ENCODE peak calls at places on chromosomes 7 and 10, in four cellular contexts. E is cardiac muscle cell, C is esophagus squamous epithelium, F is hepatocyte. D is an unnamed sample.
A peak's percentile ranks its signal among the peaks of the same experiment; 100 is the strongest.

GRCh38 chr10:12727832-12728215 is 273.7 kb downstream of the CCDC3 start:
- DNase-seq in F (peak; percentile 74), E (no peak), C (no peak), D (no peak)

GRCh38 chr7:64515330-64515729 is 47.5 kb downstream of the ZNF680 start:
- DNase-seq in F (no peak), C (no peak), E (no peak), D (no peak)

GRCh38 chr7:128419262-128419661 is 9.5 kb upstream of the IMPDH1 start:
- DNase-seq in E (no peak), C (no peak), F (no peak), D (no peak)

GRCh38 chr10:121138112-121138860 is 287.1 kb downstream of the WDR11 start:
- DNase-seq in C (no peak), F (no peak), E (no peak), D (no peak)

GRCh38 chr7:151233804-151234203 is 1.5 kb downstream of the CHPF2 start:
- DNase-seq in C (no peak), F (no peak), E (no peak), D (no peak)

GRCh38 chr10:1197384-1197783 is 141.2 kb downstream of the WDR37 start:
- DNase-seq in C (no peak), F (peak; percentile 45), E (no peak), D (no peak)

GRCh38 chr10:30870926-30871325 is 160.7 kb downstream of the ZNF438 start:
- DNase-seq in C (no peak), F (no peak), E (no peak), D (no peak)

GRCh38 chr10:42640610-42641229 is 2.4 kb upstream of the ZNF33B start:
- DNase-seq in E (no peak), C (no peak), F (peak; percentile 20), D (no peak)

GRCh38 chr7:30740417-30741181 is 11.3 kb upstream of the INMT start:
- DNase-seq in C (no peak), E (peak; percentile 71), F (peak; percentile 82), D (peak; percentile 72)

GRCh38 chr7:127885843-127886242 is 145.4 kb downstream of the LRRC4 start:
- DNase-seq in E (no peak), C (no peak), F (peak; percentile 35), D (no peak)

GRCh38 chr7:129948338-129948737 is 4.4 kb downstream of the UBE2H start:
- DNase-seq in E (no peak), C (no peak), F (no peak), D (no peak)

GRCh38 chr10:33005322-33006282 is 47.6 kb upstream of the ITGB1 start:
- DNase-seq in C (no peak), F (peak; percentile 90), E (peak; percentile 62), D (peak; percentile 16)

DNA sequence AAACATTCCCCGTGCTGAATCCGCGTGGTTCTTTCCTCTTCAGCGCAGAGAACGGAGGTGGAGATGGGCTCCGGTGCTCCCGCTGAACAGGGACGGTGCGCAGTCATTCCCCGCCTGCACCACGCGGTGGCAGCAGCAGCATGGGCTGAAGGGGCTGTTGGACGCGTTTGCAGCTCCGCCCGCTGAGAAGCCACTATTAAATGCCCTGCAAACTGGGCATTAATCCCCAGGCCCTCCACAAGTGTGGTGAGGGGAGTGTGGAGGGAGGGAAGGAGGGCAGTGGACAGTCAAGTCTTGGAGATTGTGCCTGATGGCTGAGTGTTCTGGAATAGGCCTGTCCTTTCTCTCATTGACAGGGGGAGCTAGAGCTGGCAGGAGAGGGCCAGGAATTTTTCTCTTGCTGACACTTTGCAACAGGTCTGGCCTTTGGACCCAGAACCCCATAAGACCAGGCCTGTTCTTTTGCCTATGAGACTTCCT is 240.2 kb upstream of the INHBA start:
- DNase-seq in F (peak; percentile 89), E (peak; percentile 87), C (peak; percentile 4), D (peak; percentile 60)
- H3K4me3 ChIP-seq in F (no peak overlapping the region), E (no peak overlapping the region), C (peak overlapping the region; percentile 18), D (no peak overlapping the region)

GRCh38 chr10:132550366-132551092 is 12.9 kb downstream of the INPP5A start:
- DNase-seq in E (no peak), F (no peak), C (no peak), D (no peak)

GRCh38 chr10:132551093-132551807 is 13.7 kb downstream of the INPP5A start:
- DNase-seq in F (no peak), E (no peak), C (no peak), D (no peak)

GRCh38 chr10:132548106-132548823 is 10.7 kb downstream of the INPP5A start:
- DNase-seq in F (no peak), E (no peak), C (no peak), D (no peak)

GRCh38 chr10:132548869-132549268 is 11.3 kb downstream of the INPP5A start:
- DNase-seq in E (no peak), C (no peak), F (no peak), D (no peak)

DNA sequence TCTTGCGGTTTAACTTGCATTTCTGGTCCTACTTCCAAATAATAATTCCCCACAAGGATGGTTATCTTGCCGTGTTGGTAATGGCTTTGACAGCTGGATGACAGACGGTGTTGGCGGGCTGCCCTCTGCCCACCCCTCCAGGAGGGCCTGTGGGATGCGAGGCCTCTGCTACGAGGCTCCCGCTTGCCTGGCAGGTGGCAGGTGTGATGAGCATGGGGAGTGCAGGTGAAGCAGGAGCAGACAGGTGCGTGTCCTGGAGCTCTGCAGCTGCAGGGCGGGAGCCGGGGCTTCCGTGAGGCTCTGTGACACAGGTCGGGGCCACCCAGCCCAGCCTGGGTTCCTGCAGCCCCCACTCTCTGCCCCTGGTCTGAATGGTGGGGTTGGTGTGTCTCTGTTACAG is 11.8 kb downstream of the INPP5A start:
- DNase-seq in C (no peak), F (no peak), E (no peak), D (no peak)
- H3K4me1 ChIP-seq in C (peaks cover 59% of the 10 kb centered on the region), F (peaks cover 10% of the 10 kb centered on the region), E (peaks cover 5% of the 10 kb centered on the region), D (peaks cover 49% of the 10 kb centered on the region)

GRCh38 chr10:34526758-34527730 is 288.1 kb downstream of the PARD3 start:
- DNase-seq in C (no peak), E (no peak), F (peak; percentile 18), D (no peak)
- H3K4me3 ChIP-seq in C (no peak overlapping the region), E (no peak overlapping the region), F (no peak overlapping the region), D (no peak overlapping the region)

GRCh38 chr10:71713135-71714040 is 6.2 kb downstream of the C10orf105 start:
- DNase-seq in F (peak; percentile 43), E (no peak), C (no peak), D (no peak)
- H3K4me1 ChIP-seq in F (peaks cover 16% of the 10 kb centered on the region), E (peaks cover 4% of the 10 kb centered on the region), C (peaks cover 67% of the 10 kb centered on the region), D (peaks cover 61% of the 10 kb centered on the region)

DNA sequence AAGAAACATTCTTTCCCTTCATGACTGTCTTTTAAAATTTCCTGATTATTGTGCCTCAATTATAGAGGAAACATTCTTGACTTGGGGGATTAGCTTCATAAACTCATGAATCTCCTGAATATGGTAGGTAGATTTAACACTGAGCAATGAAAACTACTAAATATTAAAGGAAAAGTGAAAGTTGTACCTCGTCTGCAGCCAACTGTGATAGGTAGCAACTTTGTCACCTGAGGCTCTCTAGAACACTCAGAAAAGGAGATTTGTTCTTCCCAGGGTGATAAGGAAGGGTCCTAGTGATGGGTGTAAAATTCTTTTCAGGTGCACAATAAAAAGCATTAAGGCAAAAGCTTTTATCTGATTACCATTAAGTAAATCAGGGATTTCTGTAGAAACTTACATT is 78.1 kb downstream of the AHR start:
- DNase-seq in C (no peak), E (no peak), F (no peak), D (no peak)
- H3K4me3 ChIP-seq in C (no peak overlapping the region), E (no peak overlapping the region), F (no peak overlapping the region), D (no peak overlapping the region)

GRCh38 chr10:129468187-129468586 is 1.1 kb downstream of the MGMT start:
- DNase-seq in F (no peak), C (no peak), E (no peak), D (no peak)

GRCh38 chr10:129474642-129475041 is 7.6 kb downstream of the MGMT start:
- DNase-seq in F (no peak), C (no peak), E (no peak), D (no peak)

GRCh38 chr10:129470103-129470851 is 3.2 kb downstream of the MGMT start:
- DNase-seq in E (no peak), F (no peak), C (no peak), D (no peak)

GRCh38 chr10:129472696-129473555 is 5.9 kb downstream of the MGMT start:
- DNase-seq in C (no peak), F (no peak), E (no peak), D (no peak)

DNA sequence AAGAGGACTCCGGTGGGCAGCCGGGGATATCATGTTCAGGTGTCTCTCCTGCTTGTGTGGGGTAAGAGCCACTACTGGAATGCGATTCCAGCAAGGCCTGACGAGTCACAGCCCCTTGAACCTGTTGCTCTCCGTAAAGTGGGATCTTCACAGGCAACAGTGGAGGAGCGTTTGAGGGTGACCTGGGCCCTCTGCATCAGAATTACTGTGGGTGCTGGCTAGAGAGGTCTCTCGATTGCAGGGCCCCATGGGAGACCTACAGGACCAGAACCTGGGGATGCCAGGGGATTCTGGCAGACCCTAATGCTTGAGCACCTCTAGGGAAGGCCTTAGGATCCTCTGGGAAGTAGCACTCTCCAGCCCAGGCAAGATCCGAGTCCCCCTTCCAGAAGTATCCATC is 4.4 kb downstream of the MGMT start:
- DNase-seq in F (no peak), E (no peak), C (no peak), D (no peak)
- H3K4me1 ChIP-seq in F (peaks cover 24% of the 10 kb centered on the region), E (no peaks in the 10 kb centered on the region), C (peaks cover 19% of the 10 kb centered on the region), D (peaks cover 13% of the 10 kb centered on the region)

GRCh38 chr7:157302314-157302711 is 34.5 kb upstream of the DNAJB6 start:
- DNase-seq in E (no peak), F (no peak), C (peak; percentile 58), D (peak; percentile 92)
- H3K4me3 ChIP-seq in E (no peak overlapping the region), F (no peak overlapping the region), C (no peak overlapping the region), D (peak overlapping the region; percentile 38)

GRCh38 chr7:28149291-28150101 is 31.1 kb downstream of the JAZF1 start:
- DNase-seq in E (no peak), F (no peak), C (no peak), D (no peak)

GRCh38 chr7:28151965-28152364 is 28.6 kb downstream of the JAZF1 start:
- DNase-seq in F (no peak), E (no peak), C (no peak), D (no peak)

GRCh38 chr7:28155019-28155660 is 25.5 kb downstream of the JAZF1 start:
- DNase-seq in E (no peak), F (no peak), C (no peak), D (no peak)

GRCh38 chr7:28155964-28156363 is 24.6 kb downstream of the JAZF1 start:
- DNase-seq in E (no peak), F (no peak), C (no peak), D (no peak)

GRCh38 chr7:28152594-28152993 is 28.0 kb downstream of the JAZF1 start:
- DNase-seq in E (no peak), C (no peak), F (no peak), D (no peak)
- H3K4me1 ChIP-seq in E (peaks cover 7% of the 10 kb centered on the region), C (peaks cover 36% of the 10 kb centered on the region), F (no peaks in the 10 kb centered on the region), D (peaks cover 19% of the 10 kb centered on the region)

D was measured in CD8-positive, alpha-beta memory T cell.